ENCODE peak calls at places on chromosomes 12 and 14, in ten cellular contexts. One of them, this sample, is unnamed.

GRCh38 chr12:55692631-55693322 is 14.9 kb downstream of the ITGA7 start:
- DNase-seq in endothelial cell of umbilical vein: no peak
- DNase-seq in mesothelial cell of epicardium: no peak
- DNase-seq in fibroblast of pulmonary artery: no peak
- DNase-seq in WTC11: no peak
- DNase-seq in lung: no peak
- DNase-seq in cardiac fibroblast: no peak
- DNase-seq in AG09309: no peak
- DNase-seq in RWPE1: no peak
- DNase-seq in astrocyte of the spinal cord: no peak
- DNase-seq in this sample: no peak

GRCh38 chr12:128265566-128265965 is 1.4 kb upstream of the TMEM132C start:
- DNase-seq in WTC11: no peak
- DNase-seq in astrocyte of the spinal cord: no peak
- DNase-seq in RWPE1: no peak
- DNase-seq in endothelial cell of umbilical vein: no peak
- DNase-seq in cardiac fibroblast: no peak
- DNase-seq in mesothelial cell of epicardium: no peak
- DNase-seq in fibroblast of pulmonary artery: no peak
- DNase-seq in lung: no peak
- DNase-seq in AG09309: no peak
- DNase-seq in this sample: no peak

GRCh38 chr14:31935406-31935805 is 141.7 kb upstream of the ARHGAP5 start:
- DNase-seq in fibroblast of pulmonary artery: no peak
- DNase-seq in AG09309: no peak
- DNase-seq in RWPE1: no peak
- DNase-seq in endothelial cell of umbilical vein: no peak
- DNase-seq in mesothelial cell of epicardium: no peak
- DNase-seq in astrocyte of the spinal cord: no peak
- DNase-seq in lung: no peak
- DNase-seq in WTC11: no peak
- DNase-seq in cardiac fibroblast: no peak
- DNase-seq in this sample: no peak

GRCh38 chr14:73773441-73774243 is 59.5 kb upstream of the PNMA1 start:
- DNase-seq in endothelial cell of umbilical vein: no peak
- DNase-seq in astrocyte of the spinal cord: no peak
- DNase-seq in cardiac fibroblast: no peak
- DNase-seq in WTC11: no peak
- DNase-seq in AG09309: no peak
- DNase-seq in RWPE1: no peak
- DNase-seq in lung: no peak
- DNase-seq in mesothelial cell of epicardium: no peak
- DNase-seq in fibroblast of pulmonary artery: no peak
- DNase-seq in this sample: no peak

GRCh38 chr12:71702590-71702989 is 16.7 kb downstream of the TMEM19 start:
- DNase-seq in cardiac fibroblast: no peak
- DNase-seq in AG09309: no peak
- DNase-seq in astrocyte of the spinal cord: no peak
- DNase-seq in fibroblast of pulmonary artery: no peak
- DNase-seq in endothelial cell of umbilical vein: no peak
- DNase-seq in lung: no peak
- DNase-seq in mesothelial cell of epicardium: no peak
- DNase-seq in WTC11: no peak
- DNase-seq in RWPE1: no peak
- DNase-seq in this sample: no peak

GRCh38 chr12:100611031-100611430 is 37.5 kb downstream of the GAS2L3 start:
- DNase-seq in AG09309: no peak
- DNase-seq in lung: no peak
- DNase-seq in fibroblast of pulmonary artery: no peak
- DNase-seq in cardiac fibroblast: no peak
- DNase-seq in WTC11: no peak
- DNase-seq in endothelial cell of umbilical vein: no peak
- DNase-seq in astrocyte of the spinal cord: peak
- DNase-seq in RWPE1: no peak
- DNase-seq in mesothelial cell of epicardium: no peak
- DNase-seq in this sample: no peak

GRCh38 chr12:12881495-12881894 is 9.9 kb upstream of the GPRC5A start:
- DNase-seq in lung: no peak
- DNase-seq in WTC11: no peak
- DNase-seq in AG09309: no peak
- DNase-seq in astrocyte of the spinal cord: peak
- DNase-seq in mesothelial cell of epicardium: no peak
- DNase-seq in fibroblast of pulmonary artery: peak
- DNase-seq in cardiac fibroblast: peak
- DNase-seq in RWPE1: no peak
- DNase-seq in endothelial cell of umbilical vein: peak
- DNase-seq in this sample: no peak

GRCh38 chr12:71250186-71250585 is 92.4 kb upstream of the TSPAN8 start:
- DNase-seq in WTC11: no peak
- DNase-seq in astrocyte of the spinal cord: no peak
- DNase-seq in mesothelial cell of epicardium: no peak
- DNase-seq in lung: no peak
- DNase-seq in cardiac fibroblast: no peak
- DNase-seq in endothelial cell of umbilical vein: no peak
- DNase-seq in AG09309: no peak
- DNase-seq in fibroblast of pulmonary artery: no peak
- DNase-seq in RWPE1: no peak
- DNase-seq in this sample: no peak

GRCh38 chr14:105473033-105473676 is 1.5 kb upstream of the CRIP2 start:
- DNase-seq in cardiac fibroblast: no peak
- DNase-seq in fibroblast of pulmonary artery: no peak
- DNase-seq in AG09309: no peak
- DNase-seq in endothelial cell of umbilical vein: no peak
- DNase-seq in lung: no peak
- DNase-seq in mesothelial cell of epicardium: no peak
- DNase-seq in RWPE1: no peak
- DNase-seq in WTC11: no peak
- DNase-seq in astrocyte of the spinal cord: no peak
- DNase-seq in this sample: no peak

GRCh38 chr12:49347307-49348237 is 884 bp downstream of the DNAJC22 start:
- DNase-seq in mesothelial cell of epicardium: peak
- DNase-seq in WTC11: peak
- DNase-seq in fibroblast of pulmonary artery: peak
- DNase-seq in endothelial cell of umbilical vein: peak
- DNase-seq in RWPE1: peak
- DNase-seq in lung: peak
- DNase-seq in astrocyte of the spinal cord: peak
- DNase-seq in cardiac fibroblast: peak
- DNase-seq in AG09309: no peak
- DNase-seq in this sample: peak

GRCh38 chr14:96253140-96253539 is 2.9 kb upstream of the BDKRB1 start:
- DNase-seq in lung: no peak
- DNase-seq in cardiac fibroblast: peak
- DNase-seq in fibroblast of pulmonary artery: peak
- DNase-seq in astrocyte of the spinal cord: peak
- DNase-seq in AG09309: peak
- DNase-seq in WTC11: no peak
- DNase-seq in RWPE1: peak
- DNase-seq in mesothelial cell of epicardium: no peak
- DNase-seq in endothelial cell of umbilical vein: no peak
- DNase-seq in this sample: no peak

GRCh38 chr12:79454338-79454777 is 236.4 kb downstream of the PAWR start:
- DNase-seq in fibroblast of pulmonary artery: peak
- DNase-seq in lung: no peak
- DNase-seq in endothelial cell of umbilical vein: peak
- DNase-seq in astrocyte of the spinal cord: peak
- DNase-seq in AG09309: no peak
- DNase-seq in WTC11: no peak
- DNase-seq in cardiac fibroblast: peak
- DNase-seq in RWPE1: peak
- DNase-seq in mesothelial cell of epicardium: no peak
- DNase-seq in this sample: no peak

GRCh38 chr12:132146772-132147422 is 2.6 kb downstream of the NOC4L start:
- DNase-seq in WTC11: no peak
- DNase-seq in fibroblast of pulmonary artery: no peak
- DNase-seq in AG09309: no peak
- DNase-seq in cardiac fibroblast: no peak
- DNase-seq in lung: no peak
- DNase-seq in mesothelial cell of epicardium: no peak
- DNase-seq in astrocyte of the spinal cord: no peak
- DNase-seq in endothelial cell of umbilical vein: no peak
- DNase-seq in RWPE1: no peak
- DNase-seq in this sample: no peak

GRCh38 chr14:99792551-99793212 is 531 bp upstream of the EML1 start:
- DNase-seq in AG09309: no peak
- DNase-seq in mesothelial cell of epicardium: no peak
- DNase-seq in lung: no peak
- DNase-seq in cardiac fibroblast: peak
- DNase-seq in WTC11: peak
- DNase-seq in endothelial cell of umbilical vein: peak
- DNase-seq in astrocyte of the spinal cord: peak
- DNase-seq in fibroblast of pulmonary artery: peak
- DNase-seq in RWPE1: no peak
- DNase-seq in this sample: no peak

GRCh38 chr12:89040146-89040964 is 311.9 kb downstream of the DUSP6 start:
- DNase-seq in endothelial cell of umbilical vein: no peak
- DNase-seq in mesothelial cell of epicardium: no peak
- DNase-seq in astrocyte of the spinal cord: peak
- DNase-seq in cardiac fibroblast: peak
- DNase-seq in RWPE1: no peak
- DNase-seq in AG09309: peak
- DNase-seq in lung: no peak
- DNase-seq in WTC11: peak
- DNase-seq in fibroblast of pulmonary artery: peak
- DNase-seq in this sample: no peak

DNA sequence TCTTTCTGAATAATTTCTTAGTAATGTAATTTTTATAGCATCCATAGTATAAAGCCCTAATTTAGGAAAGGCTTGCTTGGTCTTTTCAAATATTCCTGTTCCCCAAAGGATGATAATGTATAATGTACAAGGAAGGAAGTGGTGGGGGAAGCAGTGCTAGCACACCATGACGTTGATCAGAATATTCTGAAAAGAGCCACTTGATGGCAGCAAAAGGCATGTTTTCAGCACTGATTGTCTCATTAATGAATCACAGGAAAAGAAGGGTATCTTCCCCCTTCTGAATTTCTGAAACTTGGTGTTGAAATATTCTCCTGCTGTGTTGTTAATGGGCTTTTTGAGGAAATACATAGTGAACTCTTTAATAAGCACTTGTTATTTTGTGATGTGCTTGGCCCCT is 121.9 kb downstream of the TMEM117 start:
- DNase-seq in cardiac fibroblast: peak
- DNase-seq in lung: no peak
- DNase-seq in astrocyte of the spinal cord: peak
- DNase-seq in AG09309: peak
- DNase-seq in mesothelial cell of epicardium: no peak
- DNase-seq in fibroblast of pulmonary artery: peak
- DNase-seq in endothelial cell of umbilical vein: peak
- DNase-seq in WTC11: no peak
- DNase-seq in RWPE1: peak
- DNase-seq in this sample: no peak
- TF ChIP-seq CTCF in cardiac fibroblast: peak
- TF ChIP-seq CTCF in lung: peak
- TF ChIP-seq CTCF in astrocyte of the spinal cord: peak
- TF ChIP-seq CTCF in AG09309: peak
- TF ChIP-seq CTCF in mesothelial cell of epicardium: peak
- TF ChIP-seq CTCF in fibroblast of pulmonary artery: peak
- TF ChIP-seq CTCF in endothelial cell of umbilical vein: peak
- TF ChIP-seq CTCF in WTC11: no peak
- TF ChIP-seq CTCF in RWPE1: peak
- TF ChIP-seq CTCF in this sample: no peak

DNA sequence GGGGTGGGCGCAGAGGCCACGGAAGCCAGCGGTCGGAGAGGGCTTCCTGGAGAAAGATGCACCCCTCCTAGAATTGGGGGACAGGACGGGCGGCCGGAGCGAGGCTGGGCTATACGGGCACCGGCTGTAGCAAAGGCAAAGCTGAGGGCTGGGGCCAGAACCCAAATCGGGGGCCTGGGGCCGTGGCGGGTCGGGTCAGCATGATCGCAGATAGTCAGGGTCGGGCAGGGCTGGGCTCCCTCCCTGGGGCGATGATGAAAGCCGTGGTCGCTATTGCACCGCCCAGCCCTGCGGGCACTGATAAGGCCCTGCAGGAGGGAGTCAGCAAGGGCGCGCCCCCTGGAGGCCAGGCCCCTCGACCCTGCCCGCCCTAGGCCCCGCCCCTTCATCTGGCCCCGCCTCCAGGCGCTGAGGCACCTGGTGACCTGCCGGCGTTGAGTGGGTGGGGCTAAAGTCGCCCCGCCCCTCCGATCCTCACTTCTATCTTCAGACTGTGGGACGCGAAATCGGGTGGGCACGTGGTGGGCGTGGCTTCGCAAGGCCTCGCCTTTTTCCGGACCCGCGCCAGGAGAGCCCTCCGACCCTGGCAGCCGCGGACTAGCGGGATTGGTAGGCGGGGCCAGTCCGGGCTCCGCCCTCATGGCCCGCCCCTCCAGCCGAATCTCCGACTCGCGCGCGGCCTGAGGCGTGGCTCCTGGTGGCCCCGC is 421 bp upstream of the SH2B3 start:
- DNase-seq in cardiac fibroblast: peak
- DNase-seq in endothelial cell of umbilical vein: peak
- DNase-seq in astrocyte of the spinal cord: peak
- DNase-seq in RWPE1: peak
- DNase-seq in lung: peak
- DNase-seq in WTC11: peak
- DNase-seq in mesothelial cell of epicardium: peak
- DNase-seq in fibroblast of pulmonary artery: peak
- DNase-seq in AG09309: no peak
- DNase-seq in this sample: peak
- TF ChIP-seq CTCF in cardiac fibroblast: peak
- TF ChIP-seq CTCF in endothelial cell of umbilical vein: peak
- TF ChIP-seq CTCF in astrocyte of the spinal cord: peak
- TF ChIP-seq CTCF in RWPE1: peak
- TF ChIP-seq CTCF in lung: peak
- TF ChIP-seq CTCF in WTC11: peak
- TF ChIP-seq CTCF in mesothelial cell of epicardium: no peak
- TF ChIP-seq CTCF in fibroblast of pulmonary artery: peak
- TF ChIP-seq CTCF in AG09309: peak
- TF ChIP-seq CTCF in this sample: no peak

DNA sequence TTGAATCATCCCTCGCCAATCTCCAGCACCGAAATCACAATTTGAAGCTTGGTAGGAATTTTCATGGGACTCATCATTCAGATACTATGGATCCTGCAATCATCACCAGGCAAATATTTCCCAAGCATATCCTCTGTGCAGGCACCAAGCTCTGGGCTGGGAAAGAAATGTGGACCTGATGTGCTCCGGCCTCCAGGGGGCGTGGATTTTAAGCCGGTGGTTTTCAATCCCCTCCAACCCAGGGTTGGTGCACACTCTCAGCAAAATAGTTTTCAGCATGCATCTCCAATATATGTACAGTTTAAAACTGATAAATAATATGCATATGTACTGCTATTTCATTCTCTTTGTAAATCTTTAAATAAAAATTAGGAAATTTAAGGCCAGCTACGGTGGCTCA is 98.9 kb downstream of the RBM19 start:
- DNase-seq in endothelial cell of umbilical vein: no peak
- DNase-seq in fibroblast of pulmonary artery: peak
- DNase-seq in cardiac fibroblast: peak
- DNase-seq in mesothelial cell of epicardium: no peak
- DNase-seq in astrocyte of the spinal cord: no peak
- DNase-seq in lung: no peak
- DNase-seq in AG09309: no peak
- DNase-seq in RWPE1: peak
- DNase-seq in WTC11: peak
- DNase-seq in this sample: no peak
- TF ChIP-seq CTCF in endothelial cell of umbilical vein: peak
- TF ChIP-seq CTCF in fibroblast of pulmonary artery: peak
- TF ChIP-seq CTCF in cardiac fibroblast: peak
- TF ChIP-seq CTCF in mesothelial cell of epicardium: peak
- TF ChIP-seq CTCF in astrocyte of the spinal cord: peak
- TF ChIP-seq CTCF in lung: no peak
- TF ChIP-seq CTCF in AG09309: peak
- TF ChIP-seq CTCF in RWPE1: no peak
- TF ChIP-seq CTCF in WTC11: peak
- TF ChIP-seq CTCF in this sample: no peak

GRCh38 chr12:113598815-113599406 is 127.2 kb upstream of the LHX5 start:
- DNase-seq in astrocyte of the spinal cord: no peak
- DNase-seq in mesothelial cell of epicardium: no peak
- DNase-seq in AG09309: no peak
- DNase-seq in endothelial cell of umbilical vein: no peak
- DNase-seq in fibroblast of pulmonary artery: no peak
- DNase-seq in WTC11: no peak
- DNase-seq in RWPE1: no peak
- DNase-seq in lung: no peak
- DNase-seq in cardiac fibroblast: no peak
- DNase-seq in this sample: no peak
- TF ChIP-seq CTCF in astrocyte of the spinal cord: no peak
- TF ChIP-seq CTCF in mesothelial cell of epicardium: no peak
- TF ChIP-seq CTCF in AG09309: no peak
- TF ChIP-seq CTCF in endothelial cell of umbilical vein: no peak
- TF ChIP-seq CTCF in fibroblast of pulmonary artery: no peak
- TF ChIP-seq CTCF in WTC11: no peak
- TF ChIP-seq CTCF in RWPE1: no peak
- TF ChIP-seq CTCF in lung: no peak
- TF ChIP-seq CTCF in cardiac fibroblast: no peak
- TF ChIP-seq CTCF in this sample: no peak